ENCODE peak calls at places on chromosomes 11 and 22, in six cellular contexts. T, Q, G, F, N and L are unnamed samples.
A peak's percentile ranks its signal among the peaks of the same experiment; 100 is the strongest.

GRCh38 chr11:73542175-73542574 is 55.7 kb downstream of the FAM168A start:
- DNase-seq in T (no peak), Q (no peak), G (no peak), F (no peak), N (no peak), L (no peak)

GRCh38 chr11:11284481-11284880 is 68.6 kb downstream of the CSNK2A3 start:
- DNase-seq in T (no peak), Q (no peak), G (no peak), F (no peak), N (no peak), L (no peak)

GRCh38 chr11:74744277-74744676 is 4.4 kb upstream of the RNF169 start:
- DNase-seq in T (no peak), Q (no peak), G (no peak), F (no peak), N (no peak), L (no peak)

GRCh38 chr11:103942646-103943045 is 93.8 kb upstream of the DDI1 start:
- DNase-seq in T (no peak), Q (no peak), G (no peak), F (no peak), N (no peak), L (no peak)

GRCh38 chr11:11035331-11035730 is 177.5 kb upstream of the ZBED5 start:
- DNase-seq in T (no peak), Q (no peak), G (no peak), F (no peak), N (no peak), L (no peak)

GRCh38 chr22:22976033-22976922 is 88.7 kb downstream of the IGLL5 start:
- DNase-seq in T (no peak), Q (no peak), G (no peak), F (no peak), N (no peak), L (no peak)

GRCh38 chr22:11605468-11605981 is 3922.5 kb upstream of the OR11H1 start:
- DNase-seq in T (no peak), Q (no peak), G (peak; percentile 60), F (no peak), N (no peak), L (no peak)

GRCh38 chr22:40237788-40238424 is 60.2 kb downstream of the TNRC6B start:
- DNase-seq in T (no peak), Q (no peak), G (no peak), F (no peak), N (no peak), L (no peak)

GRCh38 chr11:87368151-87368550 is 330.4 kb downstream of the TMEM135 start:
- DNase-seq in T (no peak), Q (no peak), G (no peak), F (no peak), N (no peak), L (no peak)

GRCh38 chr11:35337919-35338316 is 81.4 kb downstream of the SLC1A2 start:
- DNase-seq in T (peak; percentile 48), Q (no peak), G (no peak), F (no peak), N (no peak), L (no peak)

GRCh38 chr22:36763576-36763975 is 12.3 kb downstream of the IFT27 start:
- DNase-seq in T (no peak), Q (no peak), G (no peak), F (peak; percentile 8), N (no peak), L (peak; percentile 32)

GRCh38 chr11:5043385-5043784 is 2.9 kb upstream of the OR52J3 start:
- DNase-seq in T (no peak), Q (no peak), G (no peak), F (no peak), N (no peak), L (no peak)

GRCh38 chr11:44125598-44125997 is 30.1 kb downstream of the EXT2 start:
- DNase-seq in T (no peak), Q (no peak), G (no peak), F (no peak), N (no peak), L (no peak)

GRCh38 chr11:112523477-112523876 is 262.8 kb upstream of the PLET1 start:
- DNase-seq in T (no peak), Q (peak; percentile 22), G (no peak), F (peak; percentile 58), N (no peak), L (no peak)

GRCh38 chr22:22942511-22943329 is 55.1 kb downstream of the IGLL5 start:
- DNase-seq in T (no peak), Q (peak; percentile 18), G (peak; percentile 54), F (peak; percentile 94), N (peak; percentile 65), L (peak; percentile 70)

GRCh38 chr11:12411806-12412727 is 34.7 kb downstream of the PARVA start:
- DNase-seq in T (no peak), Q (peak; percentile 75), G (no peak), F (peak; percentile 95), N (peak; percentile 74), L (peak; percentile 57)

GRCh38 chr22:40418366-40419201 is 48.2 kb downstream of the SGSM3 start:
- DNase-seq in T (no peak), Q (no peak), G (no peak), F (no peak), N (no peak), L (no peak)

GRCh38 chr11:11155962-11156815 is 196.9 kb downstream of the CSNK2A3 start:
- DNase-seq in T (no peak), Q (no peak), G (no peak), F (peak; percentile 96), N (peak; percentile 9), L (no peak)

GRCh38 chr11:64226507-64227051 is 505 bp downstream of the NUDT22 start:
- DNase-seq in T (no peak), Q (peak; percentile 53), G (peak; percentile 71), F (peak; percentile 76), N (no peak), L (peak; percentile 68)

GRCh38 chr22:36907464-36907863 is 6.0 kb upstream of the CSF2RB start:
- DNase-seq in T (no peak), Q (no peak), G (no peak), F (no peak), N (no peak), L (no peak)

GRCh38 chr11:60130496-60130895 is 42.0 kb downstream of the MS4A2 start:
- DNase-seq in T (peak; percentile 9), Q (no peak), G (no peak), F (peak; percentile 72), N (peak; percentile 42), L (no peak)

GRCh38 chr11:43997022-43997665 is 50.6 kb upstream of the ACCSL start:
- DNase-seq in T (no peak), Q (no peak), G (no peak), F (no peak), N (no peak), L (no peak)

GRCh38 chr11:122405788-122406341 is 249.7 kb upstream of the UBASH3B start:
- DNase-seq in T (no peak), Q (no peak), G (no peak), F (no peak), N (peak; percentile 40), L (no peak)

GRCh38 chr22:35894937-35895708 is 133.5 kb downstream of the RBFOX2 start:
- DNase-seq in T (peak; percentile 51), Q (peak; percentile 43), G (no peak), F (no peak), N (peak; percentile 37), L (no peak)

GRCh38 chr11:10612217-10612862 is 43.9 kb upstream of the LYVE1 start:
- DNase-seq in T (no peak), Q (no peak), G (no peak), F (no peak), N (no peak), L (no peak)

GRCh38 chr11:3916962-3917361 is 61.5 kb downstream of the STIM1 start:
- DNase-seq in T (no peak), Q (no peak), G (no peak), F (no peak), N (no peak), L (no peak)

GRCh38 chr11:3922056-3922455 is 66.6 kb downstream of the STIM1 start:
- DNase-seq in T (no peak), Q (no peak), G (no peak), F (no peak), N (no peak), L (no peak)

GRCh38 chr11:3925513-3925912 is 70.0 kb downstream of the STIM1 start:
- DNase-seq in T (no peak), Q (no peak), G (no peak), F (no peak), N (no peak), L (no peak)

GRCh38 chr11:3914807-3915206 is 59.3 kb downstream of the STIM1 start:
- DNase-seq in T (no peak), Q (no peak), G (no peak), F (no peak), N (no peak), L (no peak)

DNA sequence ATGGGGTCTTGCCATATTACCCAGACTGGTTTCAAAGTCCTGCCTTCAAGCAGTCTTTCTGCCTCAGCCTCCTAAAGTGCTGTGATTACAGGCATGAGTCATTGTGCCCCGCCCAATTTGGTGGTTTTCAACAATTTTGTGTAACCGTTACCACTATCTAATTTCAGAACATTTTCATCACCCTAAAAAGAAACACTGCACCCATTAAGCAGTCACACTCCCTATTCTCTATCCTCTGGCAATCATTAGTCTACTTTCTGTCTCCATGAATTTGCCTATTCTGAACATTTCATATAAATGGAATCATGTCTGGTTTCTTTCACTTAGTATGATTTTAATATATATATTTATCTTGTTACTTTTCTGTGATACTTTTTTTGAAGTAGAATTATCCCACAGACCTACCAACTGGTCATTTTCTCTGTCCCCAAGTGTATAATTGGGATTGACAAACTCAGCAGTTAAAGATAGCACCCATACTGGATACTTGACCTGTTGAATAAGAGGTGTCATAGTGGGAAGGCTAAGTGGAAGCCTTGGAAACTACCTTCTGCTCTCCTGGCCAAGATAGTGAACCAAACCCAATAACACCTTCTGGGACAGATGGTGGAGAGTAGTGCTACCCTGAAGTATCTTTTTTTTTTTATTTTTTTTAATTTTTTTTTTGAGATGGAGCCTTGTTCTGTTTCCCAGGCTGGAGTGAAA is 64.8 kb downstream of the STIM1 start:
- DNase-seq in T (no peak), Q (peak; percentile 41), G (no peak), F (no peak), N (peak; percentile 19), L (peak; percentile 44)
- H3K27ac ChIP-seq in T (no peak overlapping the region), Q (no peak overlapping the region), G (no peak overlapping the region), F (no peak overlapping the region), N (peak overlapping the region; percentile 71), L (peak overlapping the region; percentile 25)

GRCh38 chr11:119671048-119671447 is 58.0 kb downstream of the NECTIN1 start:
- DNase-seq in T (no peak), Q (peak; percentile 84), G (no peak), F (no peak), N (no peak), L (peak; percentile 48)
- H3K4me1 ChIP-seq in T (no peaks in the 10 kb centered on the region), Q (no peaks in the 10 kb centered on the region), G (no peaks in the 10 kb centered on the region), F (no peaks in the 10 kb centered on the region), N (no peaks in the 10 kb centered on the region), L (peaks cover 23% of the 10 kb centered on the region)

DNA sequence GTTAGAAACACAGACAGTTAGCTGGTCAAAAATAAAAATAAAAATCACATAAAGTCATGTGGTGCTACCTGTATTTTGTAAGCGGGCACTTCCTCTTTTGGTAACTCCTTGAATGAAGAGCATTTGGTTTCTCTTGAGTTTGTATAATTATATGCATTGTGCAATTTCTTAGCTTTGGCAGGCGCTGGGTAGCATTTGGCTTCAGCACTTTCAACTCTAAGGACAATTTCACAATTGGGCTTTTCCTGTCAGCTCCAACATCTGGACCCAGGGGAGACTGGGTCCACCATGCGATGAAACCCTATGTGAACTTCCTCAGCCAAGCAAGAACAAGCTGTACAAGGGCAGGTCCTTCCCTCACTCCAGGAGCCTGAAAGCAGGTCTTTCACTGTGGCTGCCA is 169.1 kb downstream of the RRAS2 start:
- DNase-seq in T (no peak), Q (peak; percentile 50), G (no peak), F (no peak), N (no peak), L (no peak)
- H3K4me3 ChIP-seq in T (no peak overlapping the region), Q (no peak overlapping the region), G (no peak overlapping the region), F (no peak overlapping the region), N (no peak overlapping the region), L (no peak overlapping the region)

GRCh38 chr11:121366970-121367369 is 74.4 kb downstream of the SC5D start:
- DNase-seq in T (no peak), Q (peak; percentile 15), G (no peak), F (no peak), N (no peak), L (no peak)
- H3K27ac ChIP-seq in T (no peak overlapping the region), Q (no peak overlapping the region), G (no peak overlapping the region), F (peak overlapping the region; percentile 3), N (no peak overlapping the region), L (no peak overlapping the region)